ENCODE peak calls at places on chromosomes 13 and 19, in eight cellular contexts. One of them, this sample, is unnamed.

GRCh38 chr13:98540476-98540875 is 36.4 kb downstream of the STK24 start:
- DNase-seq in ovary: no peak
- DNase-seq in sigmoid colon: peak
- DNase-seq in A549: no peak
- DNase-seq in H1: no peak
- DNase-seq in tibial nerve: no peak
- DNase-seq in stomach: no peak
- DNase-seq in HepG2: no peak
- DNase-seq in this sample: no peak

GRCh38 chr19:3094638-3095374 is 644 bp downstream of the GNA11 start:
- DNase-seq in ovary: no peak
- DNase-seq in sigmoid colon: no peak
- DNase-seq in A549: no peak
- DNase-seq in H1: no peak
- DNase-seq in tibial nerve: no peak
- DNase-seq in stomach: no peak
- DNase-seq in HepG2: no peak
- DNase-seq in this sample: peak

GRCh38 chr19:33731886-33732285 is 64.8 kb upstream of the KCTD15 start:
- DNase-seq in ovary: no peak
- DNase-seq in sigmoid colon: no peak
- DNase-seq in A549: no peak
- DNase-seq in H1: no peak
- DNase-seq in tibial nerve: no peak
- DNase-seq in stomach: no peak
- DNase-seq in HepG2: no peak
- DNase-seq in this sample: no peak

GRCh38 chr19:44675516-44675915 is 4.2 kb downstream of the CEACAM19 start:
- DNase-seq in ovary: no peak
- DNase-seq in sigmoid colon: no peak
- DNase-seq in A549: no peak
- DNase-seq in H1: no peak
- DNase-seq in tibial nerve: no peak
- DNase-seq in stomach: no peak
- DNase-seq in HepG2: no peak
- DNase-seq in this sample: no peak

GRCh38 chr13:47306991-47307390 is 410.1 kb upstream of the HTR2A start:
- DNase-seq in ovary: no peak
- DNase-seq in sigmoid colon: no peak
- DNase-seq in A549: no peak
- DNase-seq in H1: no peak
- DNase-seq in tibial nerve: no peak
- DNase-seq in stomach: no peak
- DNase-seq in HepG2: no peak
- DNase-seq in this sample: no peak

GRCh38 chr19:46878613-46879375 is 18.0 kb downstream of the ARHGAP35 start:
- DNase-seq in ovary: no peak
- DNase-seq in sigmoid colon: no peak
- DNase-seq in A549: no peak
- DNase-seq in H1: no peak
- DNase-seq in tibial nerve: no peak
- DNase-seq in stomach: no peak
- DNase-seq in HepG2: no peak
- DNase-seq in this sample: no peak

GRCh38 chr19:789473-790052 is 7.7 kb upstream of the PTBP1 start:
- DNase-seq in ovary: no peak
- DNase-seq in sigmoid colon: no peak
- DNase-seq in A549: no peak
- DNase-seq in H1: no peak
- DNase-seq in tibial nerve: no peak
- DNase-seq in stomach: no peak
- DNase-seq in HepG2: peak
- DNase-seq in this sample: no peak

GRCh38 chr19:35027851-35028599 is 2.2 kb upstream of the SCN1B start:
- DNase-seq in ovary: no peak
- DNase-seq in sigmoid colon: no peak
- DNase-seq in A549: peak
- DNase-seq in H1: no peak
- DNase-seq in tibial nerve: no peak
- DNase-seq in stomach: no peak
- DNase-seq in HepG2: no peak
- DNase-seq in this sample: no peak

GRCh38 chr13:19071161-19071936 is 110.3 kb downstream of the TUBA3C start:
- DNase-seq in ovary: no peak
- DNase-seq in sigmoid colon: no peak
- DNase-seq in A549: no peak
- DNase-seq in H1: no peak
- DNase-seq in tibial nerve: no peak
- DNase-seq in stomach: no peak
- DNase-seq in HepG2: no peak
- DNase-seq in this sample: no peak

GRCh38 chr19:35533822-35534521 is 716 bp downstream of the GAPDHS start:
- DNase-seq in ovary: no peak
- DNase-seq in sigmoid colon: no peak
- DNase-seq in A549: peak
- DNase-seq in H1: no peak
- DNase-seq in tibial nerve: no peak
- DNase-seq in stomach: peak
- DNase-seq in HepG2: peak
- DNase-seq in this sample: no peak

GRCh38 chr13:44117351-44117750 is 237.6 kb downstream of the LACC1 start:
- DNase-seq in ovary: no peak
- DNase-seq in sigmoid colon: no peak
- DNase-seq in A549: no peak
- DNase-seq in H1: no peak
- DNase-seq in tibial nerve: no peak
- DNase-seq in stomach: no peak
- DNase-seq in HepG2: no peak
- DNase-seq in this sample: no peak

GRCh38 chr13:31175847-31176536 is 14.3 kb upstream of the HSPH1 start:
- DNase-seq in ovary: no peak
- DNase-seq in sigmoid colon: no peak
- DNase-seq in A549: no peak
- DNase-seq in H1: no peak
- DNase-seq in tibial nerve: no peak
- DNase-seq in stomach: no peak
- DNase-seq in HepG2: peak
- DNase-seq in this sample: no peak

GRCh38 chr19:347946-348861 is 3.6 kb upstream of the MIER2 start:
- DNase-seq in ovary: no peak
- DNase-seq in sigmoid colon: peak
- DNase-seq in A549: no peak
- DNase-seq in H1: no peak
- DNase-seq in tibial nerve: no peak
- DNase-seq in stomach: no peak
- DNase-seq in HepG2: peak
- DNase-seq in this sample: peak

GRCh38 chr19:35357867-35358573 is at the start of gene FFAR3:
- DNase-seq in ovary: no peak
- DNase-seq in sigmoid colon: peak
- DNase-seq in A549: no peak
- DNase-seq in H1: no peak
- DNase-seq in tibial nerve: no peak
- DNase-seq in stomach: peak
- DNase-seq in HepG2: no peak
- DNase-seq in this sample: peak

GRCh38 chr19:22545751-22546150 is 88.4 kb upstream of the ZNF492 start:
- DNase-seq in ovary: peak
- DNase-seq in sigmoid colon: no peak
- DNase-seq in A549: peak
- DNase-seq in H1: no peak
- DNase-seq in tibial nerve: no peak
- DNase-seq in stomach: no peak
- DNase-seq in HepG2: peak
- DNase-seq in this sample: no peak

GRCh38 chr13:29935309-29935981 is 85.0 kb upstream of the UBL3 start:
- DNase-seq in ovary: no peak
- DNase-seq in sigmoid colon: no peak
- DNase-seq in A549: no peak
- DNase-seq in H1: no peak
- DNase-seq in tibial nerve: no peak
- DNase-seq in stomach: peak
- DNase-seq in HepG2: no peak
- DNase-seq in this sample: no peak

GRCh38 chr13:74210693-74211393 is 76.6 kb upstream of the KLF12 start:
- DNase-seq in ovary: no peak
- DNase-seq in sigmoid colon: no peak
- DNase-seq in A549: peak
- DNase-seq in H1: no peak
- DNase-seq in tibial nerve: no peak
- DNase-seq in stomach: peak
- DNase-seq in HepG2: no peak
- DNase-seq in this sample: no peak

GRCh38 chr19:30807263-30807662 is 435.1 kb downstream of the ZNF536 start:
- DNase-seq in ovary: no peak
- DNase-seq in sigmoid colon: no peak
- DNase-seq in A549: no peak
- DNase-seq in H1: no peak
- DNase-seq in tibial nerve: no peak
- DNase-seq in stomach: no peak
- DNase-seq in HepG2: no peak
- DNase-seq in this sample: no peak

GRCh38 chr13:111474136-111475002 is 153.9 kb downstream of the TEX29 start:
- DNase-seq in ovary: no peak
- DNase-seq in sigmoid colon: no peak
- DNase-seq in A549: peak
- DNase-seq in H1: peak
- DNase-seq in tibial nerve: no peak
- DNase-seq in stomach: no peak
- DNase-seq in HepG2: peak
- DNase-seq in this sample: no peak

DNA sequence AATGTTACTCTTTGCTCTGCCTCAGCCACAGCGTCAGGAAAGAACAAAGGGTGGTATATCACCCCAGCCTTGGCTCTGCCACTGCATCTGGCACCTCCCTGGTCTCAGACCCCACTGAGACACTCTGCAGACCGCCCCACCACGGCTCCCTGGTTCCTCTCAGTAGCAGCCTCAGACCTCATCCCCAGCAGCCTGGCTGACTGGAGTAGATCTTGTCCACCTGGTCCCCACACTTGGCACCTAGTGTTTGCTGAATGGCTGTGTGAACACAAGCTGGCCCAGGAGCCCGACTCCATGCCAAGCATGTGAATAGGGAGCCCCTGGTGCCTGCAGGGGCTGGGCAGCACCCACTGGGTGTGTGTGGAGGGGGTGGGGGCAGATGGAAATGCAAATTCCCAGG is 2.1 kb upstream of the TM6SF2 start:
- DNase-seq in ovary: no peak
- DNase-seq in sigmoid colon: no peak
- DNase-seq in A549: no peak
- DNase-seq in H1: no peak
- DNase-seq in tibial nerve: no peak
- DNase-seq in stomach: no peak
- DNase-seq in HepG2: no peak
- DNase-seq in this sample: no peak
- TF ChIP-seq EP300 in ovary: no peak
- TF ChIP-seq EP300 in sigmoid colon: no peak
- TF ChIP-seq EP300 in A549: no peak
- TF ChIP-seq EP300 in H1: no peak
- TF ChIP-seq EP300 in tibial nerve: no peak
- TF ChIP-seq EP300 in stomach: no peak
- TF ChIP-seq EP300 in HepG2: no peak
- TF ChIP-seq EP300 in this sample: no peak

GRCh38 chr19:50703915-50704548 is 15.6 kb downstream of the SHANK1 start:
- DNase-seq in ovary: no peak
- DNase-seq in sigmoid colon: no peak
- DNase-seq in A549: peak
- DNase-seq in H1: no peak
- DNase-seq in tibial nerve: no peak
- DNase-seq in stomach: no peak
- DNase-seq in HepG2: peak
- DNase-seq in this sample: no peak
- TF ChIP-seq CTCF in ovary: no peak
- TF ChIP-seq CTCF in sigmoid colon: no peak
- TF ChIP-seq CTCF in A549: peak
- TF ChIP-seq CTCF in H1: peak
- TF ChIP-seq CTCF in tibial nerve: no peak
- TF ChIP-seq CTCF in stomach: no peak
- TF ChIP-seq CTCF in HepG2: peak
- TF ChIP-seq CTCF in this sample: no peak

GRCh38 chr13:22176968-22177545 is 506.2 kb downstream of the FGF9 start:
- DNase-seq in ovary: no peak
- DNase-seq in sigmoid colon: no peak
- DNase-seq in A549: no peak
- DNase-seq in H1: no peak
- DNase-seq in tibial nerve: no peak
- DNase-seq in stomach: no peak
- DNase-seq in HepG2: no peak
- DNase-seq in this sample: no peak

GRCh38 chr13:22178878-22179277 is 508.0 kb downstream of the FGF9 start:
- DNase-seq in ovary: no peak
- DNase-seq in sigmoid colon: no peak
- DNase-seq in A549: no peak
- DNase-seq in H1: no peak
- DNase-seq in tibial nerve: no peak
- DNase-seq in stomach: no peak
- DNase-seq in HepG2: no peak
- DNase-seq in this sample: no peak

GRCh38 chr13:22173605-22174004 is 502.7 kb downstream of the FGF9 start:
- DNase-seq in ovary: no peak
- DNase-seq in sigmoid colon: no peak
- DNase-seq in A549: peak
- DNase-seq in H1: no peak
- DNase-seq in tibial nerve: no peak
- DNase-seq in stomach: no peak
- DNase-seq in HepG2: no peak
- DNase-seq in this sample: no peak

GRCh38 chr13:22175815-22176214 is 504.9 kb downstream of the FGF9 start:
- DNase-seq in ovary: no peak
- DNase-seq in sigmoid colon: no peak
- DNase-seq in A549: no peak
- DNase-seq in H1: no peak
- DNase-seq in tibial nerve: no peak
- DNase-seq in stomach: no peak
- DNase-seq in HepG2: no peak
- DNase-seq in this sample: no peak

DNA sequence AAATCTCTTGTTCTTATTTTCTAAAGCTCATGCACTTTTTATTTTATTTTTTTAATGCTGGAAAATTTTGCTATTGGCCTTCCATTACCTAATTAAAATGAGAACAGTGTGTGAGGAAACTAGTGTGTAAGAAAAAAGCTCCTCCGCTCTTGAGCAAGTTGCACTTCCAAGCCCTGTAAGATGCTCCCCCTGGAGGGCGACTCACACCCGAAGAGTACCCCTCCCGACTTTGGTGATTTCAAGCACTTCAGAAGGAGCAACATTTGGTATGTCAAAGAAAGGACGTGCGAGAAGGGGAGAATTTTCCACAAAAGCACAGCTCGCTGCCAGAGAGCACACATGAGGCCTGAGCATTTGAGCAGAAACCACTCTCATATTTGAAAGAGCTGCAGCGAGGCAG is 504.3 kb downstream of the FGF9 start:
- DNase-seq in ovary: no peak
- DNase-seq in sigmoid colon: no peak
- DNase-seq in A549: no peak
- DNase-seq in H1: no peak
- DNase-seq in tibial nerve: no peak
- DNase-seq in stomach: no peak
- DNase-seq in HepG2: no peak
- DNase-seq in this sample: no peak
- TF ChIP-seq EP300 in ovary: no peak
- TF ChIP-seq EP300 in sigmoid colon: no peak
- TF ChIP-seq EP300 in A549: no peak
- TF ChIP-seq EP300 in H1: no peak
- TF ChIP-seq EP300 in tibial nerve: no peak
- TF ChIP-seq EP300 in stomach: no peak
- TF ChIP-seq EP300 in HepG2: no peak
- TF ChIP-seq EP300 in this sample: no peak

GRCh38 chr19:51783373-51783772 is 11.6 kb upstream of the FPR3 start:
- DNase-seq in ovary: no peak
- DNase-seq in sigmoid colon: no peak
- DNase-seq in A549: peak
- DNase-seq in H1: no peak
- DNase-seq in tibial nerve: no peak
- DNase-seq in stomach: no peak
- DNase-seq in HepG2: peak
- DNase-seq in this sample: no peak
- TF ChIP-seq CTCF in ovary: no peak
- TF ChIP-seq CTCF in sigmoid colon: no peak
- TF ChIP-seq CTCF in A549: no peak
- TF ChIP-seq CTCF in H1: no peak
- TF ChIP-seq CTCF in tibial nerve: no peak
- TF ChIP-seq CTCF in stomach: no peak
- TF ChIP-seq CTCF in HepG2: peak
- TF ChIP-seq CTCF in this sample: no peak

This sample was measured in suprapubic skin.